ENCODE peak calls at places on chromosomes 11 and 22, in seven cellular contexts. One of them, this sample, is unnamed.

GRCh38 chr11:64312947-64313346 is 4.4 kb downstream of the TRMT112 start:
- DNase-seq in GM12878: no peak
- DNase-seq in H1: no peak
- DNase-seq in HepG2: no peak
- DNase-seq in GM12892: no peak
- DNase-seq in K562: no peak
- DNase-seq in SK-N-SH: no peak
- DNase-seq in this sample: no peak

GRCh38 chr11:12592283-12592682 is 81.9 kb upstream of the TEAD1 start:
- DNase-seq in H1: no peak
- DNase-seq in GM12892: no peak
- DNase-seq in K562: no peak
- DNase-seq in GM12878: no peak
- DNase-seq in HepG2: no peak
- DNase-seq in SK-N-SH: no peak
- DNase-seq in this sample: no peak

GRCh38 chr22:27492566-27493201 is 308.9 kb downstream of the MN1 start:
- DNase-seq in GM12892: no peak
- DNase-seq in SK-N-SH: no peak
- DNase-seq in HepG2: no peak
- DNase-seq in GM12878: no peak
- DNase-seq in K562: no peak
- DNase-seq in H1: no peak
- DNase-seq in this sample: no peak

GRCh38 chr11:130979386-130979972 is 63.2 kb upstream of the SNX19 start:
- DNase-seq in SK-N-SH: peak
- DNase-seq in GM12892: no peak
- DNase-seq in H1: no peak
- DNase-seq in GM12878: no peak
- DNase-seq in HepG2: no peak
- DNase-seq in K562: peak
- DNase-seq in this sample: no peak

GRCh38 chr22:30392661-30393321 is 4.0 kb upstream of the SEC14L2 start:
- DNase-seq in HepG2: no peak
- DNase-seq in SK-N-SH: no peak
- DNase-seq in GM12892: no peak
- DNase-seq in K562: no peak
- DNase-seq in H1: no peak
- DNase-seq in GM12878: no peak
- DNase-seq in this sample: no peak

GRCh38 chr11:99015634-99016454 is 4.9 kb upstream of the CNTN5 start:
- DNase-seq in GM12892: peak
- DNase-seq in H1: no peak
- DNase-seq in SK-N-SH: peak
- DNase-seq in GM12878: peak
- DNase-seq in HepG2: peak
- DNase-seq in K562: peak
- DNase-seq in this sample: peak

GRCh38 chr11:72814831-72815618 is 814 bp downstream of the ATG16L2 start:
- DNase-seq in GM12878: no peak
- DNase-seq in K562: peak
- DNase-seq in SK-N-SH: no peak
- DNase-seq in HepG2: peak
- DNase-seq in H1: no peak
- DNase-seq in GM12892: no peak
- DNase-seq in this sample: no peak

GRCh38 chr22:25357056-25357455 is 137.6 kb downstream of the CRYBB2 start:
- DNase-seq in HepG2: no peak
- DNase-seq in GM12892: no peak
- DNase-seq in H1: no peak
- DNase-seq in GM12878: no peak
- DNase-seq in K562: no peak
- DNase-seq in SK-N-SH: no peak
- DNase-seq in this sample: no peak

GRCh38 chr11:47518212-47518959 is 34.5 kb downstream of the CELF1 start:
- DNase-seq in SK-N-SH: no peak
- DNase-seq in K562: peak
- DNase-seq in GM12892: no peak
- DNase-seq in H1: no peak
- DNase-seq in GM12878: no peak
- DNase-seq in HepG2: no peak
- DNase-seq in this sample: no peak

GRCh38 chr22:21633481-21633880 is 921 bp downstream of the CCDC116 start:
- DNase-seq in H1: no peak
- DNase-seq in HepG2: no peak
- DNase-seq in GM12878: no peak
- DNase-seq in SK-N-SH: no peak
- DNase-seq in K562: peak
- DNase-seq in GM12892: no peak
- DNase-seq in this sample: no peak

GRCh38 chr11:68430801-68431200 is 29.8 kb upstream of the PPP6R3 start:
- DNase-seq in SK-N-SH: no peak
- DNase-seq in HepG2: no peak
- DNase-seq in H1: no peak
- DNase-seq in GM12878: no peak
- DNase-seq in GM12892: no peak
- DNase-seq in K562: no peak
- DNase-seq in this sample: no peak

GRCh38 chr11:120863359-120863758 is 160.5 kb upstream of the TBCEL start:
- DNase-seq in GM12892: no peak
- DNase-seq in HepG2: no peak
- DNase-seq in GM12878: no peak
- DNase-seq in H1: no peak
- DNase-seq in K562: no peak
- DNase-seq in SK-N-SH: no peak
- DNase-seq in this sample: no peak

GRCh38 chr11:109956124-109956793 is 136.9 kb upstream of the ZC3H12C start:
- DNase-seq in HepG2: no peak
- DNase-seq in GM12878: peak
- DNase-seq in GM12892: no peak
- DNase-seq in SK-N-SH: no peak
- DNase-seq in H1: no peak
- DNase-seq in K562: no peak
- DNase-seq in this sample: no peak

GRCh38 chr11:413120-414081 is 1.4 kb downstream of the SIGIRR start:
- DNase-seq in HepG2: no peak
- DNase-seq in SK-N-SH: no peak
- DNase-seq in GM12892: no peak
- DNase-seq in K562: no peak
- DNase-seq in H1: peak
- DNase-seq in GM12878: no peak
- DNase-seq in this sample: no peak

GRCh38 chr11:10377182-10377581 is 72.3 kb downstream of the ADM start:
- DNase-seq in H1: no peak
- DNase-seq in HepG2: no peak
- DNase-seq in GM12892: no peak
- DNase-seq in SK-N-SH: no peak
- DNase-seq in K562: no peak
- DNase-seq in GM12878: no peak
- DNase-seq in this sample: no peak

GRCh38 chr22:21450858-21451331 is 16.3 kb upstream of the TMEM191C start:
- DNase-seq in SK-N-SH: no peak
- DNase-seq in H1: no peak
- DNase-seq in K562: no peak
- DNase-seq in HepG2: no peak
- DNase-seq in GM12892: no peak
- DNase-seq in GM12878: no peak
- DNase-seq in this sample: no peak

DNA sequence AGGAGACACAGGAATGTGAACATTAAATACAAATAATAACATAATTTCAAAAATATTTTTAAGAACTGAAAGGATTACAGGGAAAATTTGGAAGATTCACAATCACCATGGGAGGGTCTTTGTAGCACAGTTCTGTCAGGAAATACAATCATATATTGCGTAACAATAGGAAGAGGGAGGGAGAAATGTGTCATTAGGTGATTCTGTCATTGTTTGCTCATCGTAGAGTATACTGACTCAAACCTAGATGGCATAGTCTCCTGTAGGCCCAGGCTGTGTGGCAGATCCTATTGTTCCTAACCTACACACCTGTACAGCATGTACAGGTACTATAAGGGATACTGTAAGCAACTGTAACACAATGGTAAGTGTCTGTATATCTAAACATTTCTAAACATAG is 330.4 kb downstream of the BRD1 start:
- DNase-seq in SK-N-SH: no peak
- DNase-seq in HepG2: peak
- DNase-seq in GM12878: no peak
- DNase-seq in H1: no peak
- DNase-seq in GM12892: no peak
- DNase-seq in K562: no peak
- DNase-seq in this sample: no peak
- TF ChIP-seq TAF1 in SK-N-SH: no peak
- TF ChIP-seq TAF1 in HepG2: no peak
- TF ChIP-seq TAF1 in GM12878: no peak
- TF ChIP-seq TAF1 in H1: no peak
- TF ChIP-seq TAF1 in GM12892: no peak
- TF ChIP-seq TAF1 in K562: no peak
- TF ChIP-seq TAF1 in this sample: no peak

GRCh38 chr11:119504366-119504765 is 81.4 kb upstream of the THY1 start:
- DNase-seq in K562: no peak
- DNase-seq in GM12878: no peak
- DNase-seq in SK-N-SH: no peak
- DNase-seq in H1: no peak
- DNase-seq in GM12892: no peak
- DNase-seq in HepG2: no peak
- DNase-seq in this sample: no peak

GRCh38 chr11:119509277-119509841 is 86.4 kb upstream of the THY1 start:
- DNase-seq in K562: no peak
- DNase-seq in H1: no peak
- DNase-seq in GM12878: no peak
- DNase-seq in GM12892: no peak
- DNase-seq in SK-N-SH: no peak
- DNase-seq in HepG2: no peak
- DNase-seq in this sample: no peak

GRCh38 chr11:119501777-119502405 is 78.9 kb upstream of the THY1 start:
- DNase-seq in H1: no peak
- DNase-seq in K562: no peak
- DNase-seq in GM12878: no peak
- DNase-seq in HepG2: no peak
- DNase-seq in GM12892: no peak
- DNase-seq in SK-N-SH: no peak
- DNase-seq in this sample: no peak

GRCh38 chr11:119506436-119506835 is 83.5 kb upstream of the THY1 start:
- DNase-seq in H1: no peak
- DNase-seq in SK-N-SH: no peak
- DNase-seq in K562: no peak
- DNase-seq in GM12892: no peak
- DNase-seq in HepG2: no peak
- DNase-seq in GM12878: no peak
- DNase-seq in this sample: no peak

DNA sequence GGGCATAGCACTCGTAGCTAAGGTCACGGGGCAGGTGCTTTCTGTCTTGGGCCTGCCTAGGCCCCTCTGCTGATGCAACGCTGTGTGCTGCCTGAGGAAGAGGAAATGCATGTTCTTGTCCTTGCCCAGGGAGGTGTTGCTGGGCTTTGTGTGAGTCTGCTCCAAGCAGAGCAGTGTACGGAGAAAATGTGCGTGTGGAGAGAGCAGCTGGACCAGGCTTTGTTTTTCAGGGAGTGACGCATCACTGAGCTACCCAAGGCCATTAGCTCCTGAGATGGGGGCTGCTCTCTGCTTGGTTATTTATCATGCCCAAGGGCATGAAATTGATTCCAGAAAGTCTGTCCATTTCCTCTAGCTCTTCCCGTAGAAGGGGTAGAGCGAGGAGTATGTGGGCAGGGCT is 82.9 kb upstream of the THY1 start:
- DNase-seq in GM12892: no peak
- DNase-seq in SK-N-SH: no peak
- DNase-seq in K562: no peak
- DNase-seq in GM12878: no peak
- DNase-seq in H1: no peak
- DNase-seq in HepG2: no peak
- DNase-seq in this sample: no peak
- TF ChIP-seq TAF1 in GM12892: no peak
- TF ChIP-seq TAF1 in SK-N-SH: no peak
- TF ChIP-seq TAF1 in K562: no peak
- TF ChIP-seq TAF1 in GM12878: no peak
- TF ChIP-seq TAF1 in H1: no peak
- TF ChIP-seq TAF1 in HepG2: no peak
- TF ChIP-seq TAF1 in this sample: no peak

DNA sequence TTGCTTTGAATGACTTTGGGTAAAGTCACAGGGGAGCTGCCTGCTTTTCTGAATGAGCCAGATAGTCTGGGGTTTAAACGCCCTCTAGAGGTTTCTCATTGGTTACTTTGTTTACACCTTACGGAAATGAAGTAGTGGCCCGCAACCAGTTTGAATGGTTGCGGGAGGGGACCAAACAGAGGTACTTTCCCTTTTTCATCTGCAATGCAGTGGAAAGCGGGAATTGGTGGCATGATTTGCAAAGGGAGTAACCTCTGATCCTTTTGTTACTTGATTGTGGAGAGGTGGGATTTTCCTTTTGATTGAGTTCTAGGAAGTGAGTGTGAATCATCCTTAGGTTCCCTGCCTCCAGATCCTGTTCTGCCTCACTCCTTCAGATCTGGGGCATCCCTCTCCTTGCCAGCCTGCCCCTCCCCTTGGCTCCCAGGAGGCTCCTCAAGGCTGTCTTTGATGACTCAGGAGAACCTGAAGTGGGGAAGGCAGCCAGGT is 15.9 kb upstream of the GLYATL1 start:
- DNase-seq in GM12878: no peak
- DNase-seq in K562: peak
- DNase-seq in GM12892: no peak
- DNase-seq in H1: peak
- DNase-seq in SK-N-SH: peak
- DNase-seq in HepG2: peak
- DNase-seq in this sample: no peak
- TF ChIP-seq TAF1 in GM12878: no peak
- TF ChIP-seq TAF1 in K562: no peak
- TF ChIP-seq TAF1 in GM12892: no peak
- TF ChIP-seq TAF1 in H1: peak
- TF ChIP-seq TAF1 in SK-N-SH: no peak
- TF ChIP-seq TAF1 in HepG2: no peak
- TF ChIP-seq TAF1 in this sample: no peak

DNA sequence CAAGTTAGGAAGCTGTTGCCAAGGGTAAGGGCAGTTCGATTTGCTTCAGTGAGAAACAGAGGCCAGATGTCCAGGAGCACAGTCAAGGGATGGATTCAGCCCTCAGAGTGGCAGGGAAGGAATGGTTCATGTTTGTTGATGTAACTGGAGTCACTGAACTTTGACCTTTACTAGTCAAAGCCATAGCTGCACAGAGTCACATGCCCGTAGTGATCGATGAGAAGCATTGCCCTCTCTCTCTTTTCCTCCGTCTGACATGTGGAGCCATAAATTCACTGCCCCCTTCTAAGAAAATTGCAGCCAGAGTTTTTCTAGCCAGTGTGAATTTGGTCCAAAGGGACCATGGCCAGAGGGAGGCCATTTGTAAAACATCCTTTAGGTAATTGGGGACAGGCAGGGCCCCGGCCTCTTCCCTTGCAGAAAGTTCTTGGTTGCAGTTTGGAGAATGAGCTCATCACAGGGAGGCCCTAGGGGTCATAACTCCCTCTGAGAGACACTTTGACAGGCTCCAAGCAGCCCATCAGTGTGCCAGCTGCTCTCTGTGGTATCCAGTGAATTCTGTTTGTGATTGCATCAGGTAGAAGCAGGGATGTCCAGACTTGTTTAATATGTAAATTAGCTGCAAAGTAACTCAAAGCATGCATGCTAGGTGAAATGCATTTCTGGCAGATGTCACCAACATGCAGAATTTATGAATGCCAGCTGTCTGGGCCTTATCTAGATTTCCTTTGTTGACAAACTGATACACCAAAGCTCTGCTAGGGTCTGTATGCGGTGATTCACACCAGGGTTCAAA is 123.9 kb upstream of the MTNR1B start:
- DNase-seq in SK-N-SH: peak
- DNase-seq in GM12892: no peak
- DNase-seq in H1: no peak
- DNase-seq in K562: no peak
- DNase-seq in GM12878: no peak
- DNase-seq in HepG2: peak
- DNase-seq in this sample: no peak
- TF ChIP-seq TAF1 in SK-N-SH: no peak
- TF ChIP-seq TAF1 in GM12892: no peak
- TF ChIP-seq TAF1 in H1: no peak
- TF ChIP-seq TAF1 in K562: no peak
- TF ChIP-seq TAF1 in GM12878: no peak
- TF ChIP-seq TAF1 in HepG2: no peak
- TF ChIP-seq TAF1 in this sample: no peak

This sample was measured in GM12891.